ENCODE peak calls at places on chromosome 15, in seven cellular contexts. One of them, this sample, is unnamed.

GRCh38 chr15:57606816-57607215 is 15.1 kb downstream of the MYZAP start:
- DNase-seq in mesendoderm: no peak
- DNase-seq in AG09309: no peak
- DNase-seq in naive thymus-derived CD4-positive, alpha-beta T cell: no peak
- DNase-seq in CD8-positive, alpha-beta T cell: no peak
- DNase-seq in heart left ventricle: no peak
- DNase-seq in A549: no peak
- DNase-seq in this sample: no peak

GRCh38 chr15:26572606-26573350 is 200.1 kb downstream of the GABRB3 start:
- DNase-seq in mesendoderm: no peak
- DNase-seq in AG09309: no peak
- DNase-seq in naive thymus-derived CD4-positive, alpha-beta T cell: no peak
- DNase-seq in CD8-positive, alpha-beta T cell: no peak
- DNase-seq in heart left ventricle: no peak
- DNase-seq in A549: no peak
- DNase-seq in this sample: no peak

GRCh38 chr15:55694652-55695150 is 48.3 kb downstream of the PRTG start:
- DNase-seq in mesendoderm: peak; percentile 79
- DNase-seq in AG09309: peak; percentile 8
- DNase-seq in naive thymus-derived CD4-positive, alpha-beta T cell: no peak
- DNase-seq in CD8-positive, alpha-beta T cell: no peak
- DNase-seq in heart left ventricle: no peak
- DNase-seq in A549: peak; percentile 41
- DNase-seq in this sample: peak; percentile 60

GRCh38 chr15:44084728-44085127 is 110.3 kb downstream of the FRMD5 start:
- DNase-seq in mesendoderm: no peak
- DNase-seq in AG09309: no peak
- DNase-seq in naive thymus-derived CD4-positive, alpha-beta T cell: no peak
- DNase-seq in CD8-positive, alpha-beta T cell: no peak
- DNase-seq in heart left ventricle: no peak
- DNase-seq in A549: no peak
- DNase-seq in this sample: no peak

GRCh38 chr15:74523982-74524381 is 17.0 kb upstream of the ARID3B start:
- DNase-seq in mesendoderm: no peak
- DNase-seq in AG09309: no peak
- DNase-seq in naive thymus-derived CD4-positive, alpha-beta T cell: no peak
- DNase-seq in CD8-positive, alpha-beta T cell: no peak
- DNase-seq in heart left ventricle: no peak
- DNase-seq in A549: no peak
- DNase-seq in this sample: no peak

GRCh38 chr15:36399276-36399675 is 180.2 kb upstream of the CDIN1 start:
- DNase-seq in mesendoderm: no peak
- DNase-seq in AG09309: no peak
- DNase-seq in naive thymus-derived CD4-positive, alpha-beta T cell: no peak
- DNase-seq in CD8-positive, alpha-beta T cell: no peak
- DNase-seq in heart left ventricle: no peak
- DNase-seq in A549: no peak
- DNase-seq in this sample: no peak

GRCh38 chr15:58876306-58876705 is 57.2 kb downstream of the SLTM start:
- DNase-seq in mesendoderm: no peak
- DNase-seq in AG09309: no peak
- DNase-seq in naive thymus-derived CD4-positive, alpha-beta T cell: no peak
- DNase-seq in CD8-positive, alpha-beta T cell: no peak
- DNase-seq in heart left ventricle: no peak
- DNase-seq in A549: no peak
- DNase-seq in this sample: no peak

GRCh38 chr15:45141386-45141785 is 11.6 kb downstream of the DUOX1 start:
- DNase-seq in mesendoderm: no peak
- DNase-seq in AG09309: no peak
- DNase-seq in naive thymus-derived CD4-positive, alpha-beta T cell: no peak
- DNase-seq in CD8-positive, alpha-beta T cell: no peak
- DNase-seq in heart left ventricle: no peak
- DNase-seq in A549: no peak
- DNase-seq in this sample: no peak

GRCh38 chr15:35827156-35827555 is 281.2 kb upstream of the DPH6 start:
- DNase-seq in mesendoderm: no peak
- DNase-seq in AG09309: no peak
- DNase-seq in naive thymus-derived CD4-positive, alpha-beta T cell: no peak
- DNase-seq in CD8-positive, alpha-beta T cell: no peak
- DNase-seq in heart left ventricle: no peak
- DNase-seq in A549: no peak
- DNase-seq in this sample: no peak

GRCh38 chr15:78640527-78640839 is 527 bp downstream of the CHRNB4 start:
- DNase-seq in mesendoderm: no peak
- DNase-seq in AG09309: no peak
- DNase-seq in naive thymus-derived CD4-positive, alpha-beta T cell: no peak
- DNase-seq in CD8-positive, alpha-beta T cell: no peak
- DNase-seq in heart left ventricle: no peak
- DNase-seq in A549: no peak
- DNase-seq in this sample: no peak

GRCh38 chr15:33789141-33789540 is 179.2 kb upstream of the CHRM5 start:
- DNase-seq in mesendoderm: peak; percentile 62
- DNase-seq in AG09309: no peak
- DNase-seq in naive thymus-derived CD4-positive, alpha-beta T cell: no peak
- DNase-seq in CD8-positive, alpha-beta T cell: no peak
- DNase-seq in heart left ventricle: no peak
- DNase-seq in A549: no peak
- DNase-seq in this sample: peak; percentile 47

GRCh38 chr15:72554471-72555425 is 80.6 kb downstream of the ARIH1 start:
- DNase-seq in mesendoderm: no peak
- DNase-seq in AG09309: no peak
- DNase-seq in naive thymus-derived CD4-positive, alpha-beta T cell: no peak
- DNase-seq in CD8-positive, alpha-beta T cell: peak; percentile 25
- DNase-seq in heart left ventricle: no peak
- DNase-seq in A549: peak; percentile 73
- DNase-seq in this sample: no peak

GRCh38 chr15:58473720-58474119 is 41.9 kb downstream of the LIPC start:
- DNase-seq in mesendoderm: no peak
- DNase-seq in AG09309: peak; percentile 46
- DNase-seq in naive thymus-derived CD4-positive, alpha-beta T cell: no peak
- DNase-seq in CD8-positive, alpha-beta T cell: no peak
- DNase-seq in heart left ventricle: no peak
- DNase-seq in A549: peak; percentile 71
- DNase-seq in this sample: no peak

GRCh38 chr15:36907295-36907694 is 193.1 kb downstream of the MEIS2 start:
- DNase-seq in mesendoderm: peak; percentile 83
- DNase-seq in AG09309: no peak
- DNase-seq in naive thymus-derived CD4-positive, alpha-beta T cell: no peak
- DNase-seq in CD8-positive, alpha-beta T cell: no peak
- DNase-seq in heart left ventricle: no peak
- DNase-seq in A549: no peak
- DNase-seq in this sample: no peak

GRCh38 chr15:58770519-58770856 is 614 bp upstream of the MINDY2 start:
- DNase-seq in mesendoderm: no peak
- DNase-seq in AG09309: peak; percentile 71
- DNase-seq in naive thymus-derived CD4-positive, alpha-beta T cell: no peak
- DNase-seq in CD8-positive, alpha-beta T cell: no peak
- DNase-seq in heart left ventricle: no peak
- DNase-seq in A549: no peak
- DNase-seq in this sample: peak; percentile 69

GRCh38 chr15:77004189-77004588 is 9.3 kb downstream of the PSTPIP1 start:
- DNase-seq in mesendoderm: no peak
- DNase-seq in AG09309: no peak
- DNase-seq in naive thymus-derived CD4-positive, alpha-beta T cell: no peak
- DNase-seq in CD8-positive, alpha-beta T cell: no peak
- DNase-seq in heart left ventricle: peak; percentile 81
- DNase-seq in A549: no peak
- DNase-seq in this sample: no peak

GRCh38 chr15:66960519-66960918 is 104.9 kb upstream of the SMAD3 start:
- DNase-seq in mesendoderm: no peak
- DNase-seq in AG09309: no peak
- DNase-seq in naive thymus-derived CD4-positive, alpha-beta T cell: no peak
- DNase-seq in CD8-positive, alpha-beta T cell: no peak
- DNase-seq in heart left ventricle: no peak
- DNase-seq in A549: no peak
- DNase-seq in this sample: no peak

DNA sequence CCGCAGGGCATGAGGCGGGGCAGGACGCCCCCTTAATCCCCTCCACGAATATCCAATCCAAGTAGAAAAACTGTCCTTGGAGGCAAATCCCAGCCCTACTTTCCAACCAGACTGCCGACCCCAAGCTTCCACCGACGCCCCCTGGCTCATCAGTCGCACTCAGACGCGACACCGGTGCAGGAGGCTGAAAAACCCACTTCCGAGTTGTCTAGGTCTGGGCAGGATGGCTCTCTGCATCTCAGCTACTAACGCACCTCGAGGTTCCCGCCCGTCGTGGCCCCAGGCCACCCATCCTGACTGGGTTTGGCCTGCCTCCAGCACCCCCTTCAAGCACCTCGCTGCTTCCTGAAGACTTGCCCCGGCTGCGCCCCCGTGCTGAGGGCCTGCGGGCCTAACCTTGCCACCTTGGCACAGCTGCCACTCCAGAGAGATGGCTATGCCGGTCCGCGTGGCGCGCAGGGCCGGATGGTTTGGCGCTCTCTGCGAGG is 15.5 kb downstream of the RGMA start:
- DNase-seq in mesendoderm: peak; percentile 37
- DNase-seq in AG09309: no peak
- DNase-seq in naive thymus-derived CD4-positive, alpha-beta T cell: no peak
- DNase-seq in CD8-positive, alpha-beta T cell: no peak
- DNase-seq in heart left ventricle: no peak
- DNase-seq in A549: no peak
- DNase-seq in this sample: no peak
- H3K4me3 ChIP-seq in mesendoderm: no peak overlapping the region
- H3K4me3 ChIP-seq in AG09309: no peak overlapping the region
- H3K4me3 ChIP-seq in naive thymus-derived CD4-positive, alpha-beta T cell: no peak overlapping the region
- H3K4me3 ChIP-seq in CD8-positive, alpha-beta T cell: no peak overlapping the region
- H3K4me3 ChIP-seq in heart left ventricle: peak overlapping the region; percentile 59
- H3K4me3 ChIP-seq in A549: peak overlapping the region; percentile 54
- H3K4me3 ChIP-seq in this sample: peak overlapping the region; percentile 32

GRCh38 chr15:63061971-63062370 is 19.4 kb downstream of the TPM1 start:
- DNase-seq in mesendoderm: no peak
- DNase-seq in AG09309: no peak
- DNase-seq in naive thymus-derived CD4-positive, alpha-beta T cell: no peak
- DNase-seq in CD8-positive, alpha-beta T cell: no peak
- DNase-seq in heart left ventricle: no peak
- DNase-seq in A549: no peak
- DNase-seq in this sample: no peak
- H3K4me3 ChIP-seq in mesendoderm: no peak overlapping the region
- H3K4me3 ChIP-seq in AG09309: no peak overlapping the region
- H3K4me3 ChIP-seq in naive thymus-derived CD4-positive, alpha-beta T cell: no peak overlapping the region
- H3K4me3 ChIP-seq in CD8-positive, alpha-beta T cell: no peak overlapping the region
- H3K4me3 ChIP-seq in heart left ventricle: no peak overlapping the region
- H3K4me3 ChIP-seq in A549: no peak overlapping the region
- H3K4me3 ChIP-seq in this sample: no peak overlapping the region

GRCh38 chr15:89910891-89911626 is 1.7 kb downstream of the ARPIN start:
- DNase-seq in mesendoderm: no peak
- DNase-seq in AG09309: no peak
- DNase-seq in naive thymus-derived CD4-positive, alpha-beta T cell: no peak
- DNase-seq in CD8-positive, alpha-beta T cell: no peak
- DNase-seq in heart left ventricle: no peak
- DNase-seq in A549: no peak
- DNase-seq in this sample: no peak

GRCh38 chr15:89912674-89913396 is at the start of gene ARPIN:
- DNase-seq in mesendoderm: peak; percentile 68
- DNase-seq in AG09309: no peak
- DNase-seq in naive thymus-derived CD4-positive, alpha-beta T cell: no peak
- DNase-seq in CD8-positive, alpha-beta T cell: peak; percentile 7
- DNase-seq in heart left ventricle: peak; percentile 73
- DNase-seq in A549: peak; percentile 63
- DNase-seq in this sample: no peak

GRCh38 chr15:89908226-89908625 is 4.5 kb downstream of the ARPIN start:
- DNase-seq in mesendoderm: no peak
- DNase-seq in AG09309: no peak
- DNase-seq in naive thymus-derived CD4-positive, alpha-beta T cell: no peak
- DNase-seq in CD8-positive, alpha-beta T cell: no peak
- DNase-seq in heart left ventricle: no peak
- DNase-seq in A549: no peak
- DNase-seq in this sample: no peak

GRCh38 chr15:89909611-89910010 is 3.1 kb downstream of the ARPIN start:
- DNase-seq in mesendoderm: no peak
- DNase-seq in AG09309: no peak
- DNase-seq in naive thymus-derived CD4-positive, alpha-beta T cell: no peak
- DNase-seq in CD8-positive, alpha-beta T cell: no peak
- DNase-seq in heart left ventricle: no peak
- DNase-seq in A549: no peak
- DNase-seq in this sample: no peak

GRCh38 chr15:89912145-89912673 is 543 bp downstream of the ARPIN start:
- DNase-seq in mesendoderm: peak; percentile 35
- DNase-seq in AG09309: no peak
- DNase-seq in naive thymus-derived CD4-positive, alpha-beta T cell: no peak
- DNase-seq in CD8-positive, alpha-beta T cell: no peak
- DNase-seq in heart left ventricle: peak; percentile 61
- DNase-seq in A549: peak; percentile 44
- DNase-seq in this sample: no peak
- H3K4me3 ChIP-seq in mesendoderm: peak overlapping the region; percentile 33
- H3K4me3 ChIP-seq in AG09309: peak overlapping the region; percentile 89
- H3K4me3 ChIP-seq in naive thymus-derived CD4-positive, alpha-beta T cell: no peak overlapping the region
- H3K4me3 ChIP-seq in CD8-positive, alpha-beta T cell: no peak overlapping the region
- H3K4me3 ChIP-seq in heart left ventricle: peak overlapping the region; percentile 84
- H3K4me3 ChIP-seq in A549: peak overlapping the region; percentile 68
- H3K4me3 ChIP-seq in this sample: peak overlapping the region; percentile 68

GRCh38 chr15:96337354-96337990 is 7.0 kb downstream of the NR2F2 start:
- DNase-seq in mesendoderm: no peak
- DNase-seq in AG09309: no peak
- DNase-seq in naive thymus-derived CD4-positive, alpha-beta T cell: no peak
- DNase-seq in CD8-positive, alpha-beta T cell: no peak
- DNase-seq in heart left ventricle: no peak
- DNase-seq in A549: no peak
- DNase-seq in this sample: no peak

GRCh38 chr15:96334705-96335428 is 4.4 kb downstream of the NR2F2 start:
- DNase-seq in mesendoderm: no peak
- DNase-seq in AG09309: no peak
- DNase-seq in naive thymus-derived CD4-positive, alpha-beta T cell: no peak
- DNase-seq in CD8-positive, alpha-beta T cell: no peak
- DNase-seq in heart left ventricle: no peak
- DNase-seq in A549: no peak
- DNase-seq in this sample: no peak

GRCh38 chr15:96336643-96337353 is 6.3 kb downstream of the NR2F2 start:
- DNase-seq in mesendoderm: peak; percentile 13
- DNase-seq in AG09309: no peak
- DNase-seq in naive thymus-derived CD4-positive, alpha-beta T cell: no peak
- DNase-seq in CD8-positive, alpha-beta T cell: no peak
- DNase-seq in heart left ventricle: no peak
- DNase-seq in A549: no peak
- DNase-seq in this sample: no peak

GRCh38 chr15:96335429-96335807 is 4.9 kb downstream of the NR2F2 start:
- DNase-seq in mesendoderm: no peak
- DNase-seq in AG09309: no peak
- DNase-seq in naive thymus-derived CD4-positive, alpha-beta T cell: no peak
- DNase-seq in CD8-positive, alpha-beta T cell: no peak
- DNase-seq in heart left ventricle: no peak
- DNase-seq in A549: no peak
- DNase-seq in this sample: no peak

DNA sequence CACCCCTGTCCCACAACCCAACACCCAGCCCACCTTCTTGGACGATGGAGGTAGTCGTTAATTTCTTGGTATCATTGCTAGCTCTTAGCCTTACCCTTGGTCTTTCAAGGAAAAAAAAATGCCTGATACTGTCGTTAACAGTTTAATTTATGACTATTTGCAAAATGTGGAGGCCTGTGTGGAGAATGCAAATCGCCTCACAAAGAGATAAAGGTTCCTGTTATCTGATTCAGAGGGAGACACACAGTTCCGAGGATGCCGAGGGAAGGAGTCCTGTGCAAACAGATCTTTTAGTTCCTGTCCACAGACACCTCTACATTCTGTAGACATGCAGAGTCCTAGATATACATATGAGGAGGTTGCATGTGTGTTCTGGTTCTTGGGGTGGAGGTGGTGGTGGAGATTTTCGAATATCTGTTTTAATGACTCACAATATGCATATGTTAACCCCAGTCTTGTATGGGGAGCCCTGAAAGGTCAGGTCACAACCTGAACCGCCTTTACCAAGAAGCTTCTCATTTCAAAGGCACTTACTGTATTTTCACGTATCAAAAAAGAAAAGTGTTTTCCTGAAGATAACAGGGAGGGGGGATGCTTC is 5.6 kb downstream of the NR2F2 start:
- DNase-seq in mesendoderm: no peak
- DNase-seq in AG09309: no peak
- DNase-seq in naive thymus-derived CD4-positive, alpha-beta T cell: no peak
- DNase-seq in CD8-positive, alpha-beta T cell: no peak
- DNase-seq in heart left ventricle: no peak
- DNase-seq in A549: no peak
- DNase-seq in this sample: no peak
- H3K4me3 ChIP-seq in mesendoderm: no peak overlapping the region
- H3K4me3 ChIP-seq in AG09309: peak overlapping the region; percentile 75
- H3K4me3 ChIP-seq in naive thymus-derived CD4-positive, alpha-beta T cell: no peak overlapping the region
- H3K4me3 ChIP-seq in CD8-positive, alpha-beta T cell: no peak overlapping the region
- H3K4me3 ChIP-seq in heart left ventricle: peak overlapping the region; percentile 70
- H3K4me3 ChIP-seq in A549: peak overlapping the region; percentile 36
- H3K4me3 ChIP-seq in this sample: peak overlapping the region; percentile 93

This sample was measured in skeletal muscle cell.